ENCODE peak calls at places on chromosomes 16 and 17, in four cellular contexts. One of them, this sample, is unnamed.

GRCh38 chr17:64741924-64742670 is 80.0 kb upstream of the SMURF2 start:
- DNase-seq in AG04449: no peak
- DNase-seq in GM23248: peak
- DNase-seq in activated T-helper 1 cell treated with anti-CD3 and anti-CD28 coated beads, Interleukin-2, amount 50 U/mL, for 16 hours: no peak
- DNase-seq in this sample: no peak

GRCh38 chr16:66084306-66084705 is 282.2 kb upstream of the CDH5 start:
- DNase-seq in AG04449: no peak
- DNase-seq in GM23248: peak
- DNase-seq in activated T-helper 1 cell treated with anti-CD3 and anti-CD28 coated beads, Interleukin-2, amount 50 U/mL, for 16 hours: no peak
- DNase-seq in this sample: no peak

GRCh38 chr16:83717814-83718213 is 90.0 kb upstream of the HSBP1 start:
- DNase-seq in AG04449: no peak
- DNase-seq in GM23248: peak
- DNase-seq in activated T-helper 1 cell treated with anti-CD3 and anti-CD28 coated beads, Interleukin-2, amount 50 U/mL, for 16 hours: no peak
- DNase-seq in this sample: no peak

GRCh38 chr16:11914759-11915643 is 755 bp downstream of the GSPT1 start:
- DNase-seq in AG04449: no peak
- DNase-seq in GM23248: peak
- DNase-seq in activated T-helper 1 cell treated with anti-CD3 and anti-CD28 coated beads, Interleukin-2, amount 50 U/mL, for 16 hours: no peak
- DNase-seq in this sample: peak

GRCh38 chr17:17515921-17516295 is 19.7 kb upstream of the RASD1 start:
- DNase-seq in AG04449: peak
- DNase-seq in GM23248: peak
- DNase-seq in activated T-helper 1 cell treated with anti-CD3 and anti-CD28 coated beads, Interleukin-2, amount 50 U/mL, for 16 hours: no peak
- DNase-seq in this sample: peak

GRCh38 chr17:81346908-81347349 is 48.3 kb upstream of the BAHCC1 start:
- DNase-seq in AG04449: no peak
- DNase-seq in GM23248: no peak
- DNase-seq in activated T-helper 1 cell treated with anti-CD3 and anti-CD28 coated beads, Interleukin-2, amount 50 U/mL, for 16 hours: no peak
- DNase-seq in this sample: no peak

GRCh38 chr16:57266531-57267268 is 17.8 kb downstream of the PLLP start:
- DNase-seq in AG04449: no peak
- DNase-seq in GM23248: no peak
- DNase-seq in activated T-helper 1 cell treated with anti-CD3 and anti-CD28 coated beads, Interleukin-2, amount 50 U/mL, for 16 hours: no peak
- DNase-seq in this sample: peak

GRCh38 chr17:47721725-47722124 is 11.3 kb upstream of the TBX21 start:
- DNase-seq in AG04449: no peak
- DNase-seq in GM23248: no peak
- DNase-seq in activated T-helper 1 cell treated with anti-CD3 and anti-CD28 coated beads, Interleukin-2, amount 50 U/mL, for 16 hours: no peak
- DNase-seq in this sample: no peak

GRCh38 chr16:1282275-1282995 is 26.6 kb downstream of the TPSD1 start:
- DNase-seq in AG04449: no peak
- DNase-seq in GM23248: no peak
- DNase-seq in activated T-helper 1 cell treated with anti-CD3 and anti-CD28 coated beads, Interleukin-2, amount 50 U/mL, for 16 hours: no peak
- DNase-seq in this sample: no peak

GRCh38 chr17:44315760-44316731 is 7.6 kb downstream of the RUNDC3A start:
- DNase-seq in AG04449: no peak
- DNase-seq in GM23248: no peak
- DNase-seq in activated T-helper 1 cell treated with anti-CD3 and anti-CD28 coated beads, Interleukin-2, amount 50 U/mL, for 16 hours: no peak
- DNase-seq in this sample: no peak

GRCh38 chr16:67820608-67821259 is 14.0 kb downstream of the TSNAXIP1 start:
- DNase-seq in AG04449: no peak
- DNase-seq in GM23248: no peak
- DNase-seq in activated T-helper 1 cell treated with anti-CD3 and anti-CD28 coated beads, Interleukin-2, amount 50 U/mL, for 16 hours: no peak
- DNase-seq in this sample: no peak

GRCh38 chr16:84059946-84060901 is 17.6 kb upstream of the SLC38A8 start:
- DNase-seq in AG04449: no peak
- DNase-seq in GM23248: no peak
- DNase-seq in activated T-helper 1 cell treated with anti-CD3 and anti-CD28 coated beads, Interleukin-2, amount 50 U/mL, for 16 hours: no peak
- DNase-seq in this sample: no peak

GRCh38 chr17:5931611-5932010 is 138.6 kb upstream of the WSCD1 start:
- DNase-seq in AG04449: no peak
- DNase-seq in GM23248: no peak
- DNase-seq in activated T-helper 1 cell treated with anti-CD3 and anti-CD28 coated beads, Interleukin-2, amount 50 U/mL, for 16 hours: no peak
- DNase-seq in this sample: no peak

GRCh38 chr16:57994778-57995177 is 5.7 kb downstream of the ZNF319 start:
- DNase-seq in AG04449: no peak
- DNase-seq in GM23248: peak
- DNase-seq in activated T-helper 1 cell treated with anti-CD3 and anti-CD28 coated beads, Interleukin-2, amount 50 U/mL, for 16 hours: no peak
- DNase-seq in this sample: no peak

GRCh38 chr16:24070851-24071250 is 185.3 kb upstream of the CACNG3 start:
- DNase-seq in AG04449: no peak
- DNase-seq in GM23248: peak
- DNase-seq in activated T-helper 1 cell treated with anti-CD3 and anti-CD28 coated beads, Interleukin-2, amount 50 U/mL, for 16 hours: no peak
- DNase-seq in this sample: no peak

GRCh38 chr17:9475259-9475658 is 100.4 kb downstream of the STX8 start:
- DNase-seq in AG04449: no peak
- DNase-seq in GM23248: no peak
- DNase-seq in activated T-helper 1 cell treated with anti-CD3 and anti-CD28 coated beads, Interleukin-2, amount 50 U/mL, for 16 hours: no peak
- DNase-seq in this sample: no peak

GRCh38 chr16:49625311-49626035 is 230.4 kb downstream of the ZNF423 start:
- DNase-seq in AG04449: no peak
- DNase-seq in GM23248: no peak
- DNase-seq in activated T-helper 1 cell treated with anti-CD3 and anti-CD28 coated beads, Interleukin-2, amount 50 U/mL, for 16 hours: no peak
- DNase-seq in this sample: no peak

GRCh38 chr17:13544292-13544691 is 57.4 kb downstream of the HS3ST3A1 start:
- DNase-seq in AG04449: peak
- DNase-seq in GM23248: peak
- DNase-seq in activated T-helper 1 cell treated with anti-CD3 and anti-CD28 coated beads, Interleukin-2, amount 50 U/mL, for 16 hours: no peak
- DNase-seq in this sample: peak

GRCh38 chr17:41494524-41494923 is 4.8 kb upstream of the KRT36 start:
- DNase-seq in AG04449: no peak
- DNase-seq in GM23248: peak
- DNase-seq in activated T-helper 1 cell treated with anti-CD3 and anti-CD28 coated beads, Interleukin-2, amount 50 U/mL, for 16 hours: no peak
- DNase-seq in this sample: no peak

GRCh38 chr16:30090607-30091332 is 954 bp downstream of the TBX6 start:
- DNase-seq in AG04449: no peak
- DNase-seq in GM23248: no peak
- DNase-seq in activated T-helper 1 cell treated with anti-CD3 and anti-CD28 coated beads, Interleukin-2, amount 50 U/mL, for 16 hours: no peak
- DNase-seq in this sample: no peak

GRCh38 chr17:59425085-59425901 is 93.8 kb downstream of the YPEL2 start:
- DNase-seq in AG04449: peak
- DNase-seq in GM23248: peak
- DNase-seq in activated T-helper 1 cell treated with anti-CD3 and anti-CD28 coated beads, Interleukin-2, amount 50 U/mL, for 16 hours: no peak
- DNase-seq in this sample: no peak

GRCh38 chr17:61130320-61130719 is 269.3 kb upstream of the TBX2 start:
- DNase-seq in AG04449: no peak
- DNase-seq in GM23248: no peak
- DNase-seq in activated T-helper 1 cell treated with anti-CD3 and anti-CD28 coated beads, Interleukin-2, amount 50 U/mL, for 16 hours: no peak
- DNase-seq in this sample: no peak

GRCh38 chr17:28131592-28131991 is 89.1 kb downstream of the NLK start:
- DNase-seq in AG04449: peak
- DNase-seq in GM23248: no peak
- DNase-seq in activated T-helper 1 cell treated with anti-CD3 and anti-CD28 coated beads, Interleukin-2, amount 50 U/mL, for 16 hours: no peak
- DNase-seq in this sample: no peak

GRCh38 chr17:61177351-61177750 is 222.3 kb upstream of the TBX2 start:
- DNase-seq in AG04449: no peak
- DNase-seq in GM23248: no peak
- DNase-seq in activated T-helper 1 cell treated with anti-CD3 and anti-CD28 coated beads, Interleukin-2, amount 50 U/mL, for 16 hours: no peak
- DNase-seq in this sample: no peak

This sample was measured in NCI-H226.